ENCODE peak calls at places on chromosomes 12 and 14, in five cellular contexts. One of them, this sample, is unnamed.

GRCh38 chr12:98939350-98939749 is 294.3 kb downstream of the APAF1 start:
- DNase-seq in GM10248: no peak
- DNase-seq in GM20000: no peak
- DNase-seq in HFF-Myc: peak
- DNase-seq in HEK293T: peak
- DNase-seq in this sample: no peak

GRCh38 chr14:33567736-33568124 is 383.1 kb downstream of the EGLN3 start:
- DNase-seq in GM10248: no peak
- DNase-seq in GM20000: no peak
- DNase-seq in HFF-Myc: no peak
- DNase-seq in HEK293T: no peak
- DNase-seq in this sample: no peak

GRCh38 chr12:115354007-115354452 is 670.1 kb upstream of the TBX3 start:
- DNase-seq in GM10248: peak
- DNase-seq in GM20000: no peak
- DNase-seq in HFF-Myc: peak
- DNase-seq in HEK293T: no peak
- DNase-seq in this sample: no peak

GRCh38 chr12:2489266-2489665 is 305.5 kb upstream of the FKBP4 start:
- DNase-seq in GM10248: no peak
- DNase-seq in GM20000: no peak
- DNase-seq in HFF-Myc: no peak
- DNase-seq in HEK293T: no peak
- DNase-seq in this sample: no peak

GRCh38 chr14:53409289-53409688 is 256.2 kb upstream of the DDHD1 start:
- DNase-seq in GM10248: no peak
- DNase-seq in GM20000: no peak
- DNase-seq in HFF-Myc: no peak
- DNase-seq in HEK293T: no peak
- DNase-seq in this sample: no peak

GRCh38 chr12:6888360-6888759 is 15.3 kb upstream of the SPSB2 start:
- DNase-seq in GM10248: no peak
- DNase-seq in GM20000: no peak
- DNase-seq in HFF-Myc: no peak
- DNase-seq in HEK293T: no peak
- DNase-seq in this sample: no peak

GRCh38 chr14:28773917-28774691 is 7.5 kb downstream of the FOXG1 start:
- DNase-seq in GM10248: no peak
- DNase-seq in GM20000: no peak
- DNase-seq in HFF-Myc: no peak
- DNase-seq in HEK293T: peak
- DNase-seq in this sample: no peak

GRCh38 chr12:53224268-53224896 is 7.6 kb downstream of the RARG start:
- DNase-seq in GM10248: no peak
- DNase-seq in GM20000: no peak
- DNase-seq in HFF-Myc: no peak
- DNase-seq in HEK293T: no peak
- DNase-seq in this sample: no peak

GRCh38 chr14:37328673-37329072 is 130.9 kb downstream of the MIPOL1 start:
- DNase-seq in GM10248: no peak
- DNase-seq in GM20000: no peak
- DNase-seq in HFF-Myc: no peak
- DNase-seq in HEK293T: no peak
- DNase-seq in this sample: no peak

GRCh38 chr12:40225984-40226602 is 1.3 kb downstream of the LRRK2 start:
- DNase-seq in GM10248: peak
- DNase-seq in GM20000: peak
- DNase-seq in HFF-Myc: no peak
- DNase-seq in HEK293T: no peak
- DNase-seq in this sample: peak

GRCh38 chr12:6407206-6407954 is 23.4 kb downstream of the LTBR start:
- DNase-seq in GM10248: no peak
- DNase-seq in GM20000: no peak
- DNase-seq in HFF-Myc: no peak
- DNase-seq in HEK293T: no peak
- DNase-seq in this sample: no peak

GRCh38 chr14:33184587-33184986 is 245.9 kb downstream of the NPAS3 start:
- DNase-seq in GM10248: no peak
- DNase-seq in GM20000: no peak
- DNase-seq in HFF-Myc: peak
- DNase-seq in HEK293T: no peak
- DNase-seq in this sample: no peak

GRCh38 chr12:43004908-43005307 is 415.4 kb upstream of the PRICKLE1 start:
- DNase-seq in GM10248: no peak
- DNase-seq in GM20000: no peak
- DNase-seq in HFF-Myc: no peak
- DNase-seq in HEK293T: no peak
- DNase-seq in this sample: no peak

GRCh38 chr12:1776139-1776975 is 44.0 kb upstream of the LRTM2 start:
- DNase-seq in GM10248: no peak
- DNase-seq in GM20000: no peak
- DNase-seq in HFF-Myc: peak
- DNase-seq in HEK293T: no peak
- DNase-seq in this sample: no peak

GRCh38 chr12:5000204-5000603 is 43.5 kb upstream of the KCNA5 start:
- DNase-seq in GM10248: no peak
- DNase-seq in GM20000: no peak
- DNase-seq in HFF-Myc: no peak
- DNase-seq in HEK293T: no peak
- DNase-seq in this sample: no peak

GRCh38 chr14:32006267-32007110 is 70.6 kb upstream of the ARHGAP5 start:
- DNase-seq in GM10248: no peak
- DNase-seq in GM20000: no peak
- DNase-seq in HFF-Myc: no peak
- DNase-seq in HEK293T: no peak
- DNase-seq in this sample: no peak

GRCh38 chr12:121883315-121883660 is 5.3 kb upstream of the PSMD9 start:
- DNase-seq in GM10248: no peak
- DNase-seq in GM20000: no peak
- DNase-seq in HFF-Myc: no peak
- DNase-seq in HEK293T: no peak
- DNase-seq in this sample: no peak

GRCh38 chr14:63182967-63183366 is 21.3 kb upstream of the RHOJ start:
- DNase-seq in GM10248: no peak
- DNase-seq in GM20000: no peak
- DNase-seq in HFF-Myc: no peak
- DNase-seq in HEK293T: no peak
- DNase-seq in this sample: no peak

GRCh38 chr14:34237098-34237497 is 224.9 kb downstream of the SPTSSA start:
- DNase-seq in GM10248: no peak
- DNase-seq in GM20000: no peak
- DNase-seq in HFF-Myc: peak
- DNase-seq in HEK293T: no peak
- DNase-seq in this sample: no peak

GRCh38 chr14:103353391-103353790 is 19.4 kb downstream of the EIF5 start:
- DNase-seq in GM10248: no peak
- DNase-seq in GM20000: no peak
- DNase-seq in HFF-Myc: no peak
- DNase-seq in HEK293T: no peak
- DNase-seq in this sample: no peak

GRCh38 chr12:61546296-61546695 is 713.9 kb upstream of the USP15 start:
- DNase-seq in GM10248: no peak
- DNase-seq in GM20000: no peak
- DNase-seq in HFF-Myc: no peak
- DNase-seq in HEK293T: no peak
- DNase-seq in this sample: no peak

GRCh38 chr12:5376591-5377207 is 55.2 kb upstream of the NTF3 start:
- DNase-seq in GM10248: no peak
- DNase-seq in GM20000: no peak
- DNase-seq in HFF-Myc: no peak
- DNase-seq in HEK293T: no peak
- DNase-seq in this sample: no peak

GRCh38 chr12:106855221-106855758 is 80.8 kb downstream of the RIC8B start:
- DNase-seq in GM10248: no peak
- DNase-seq in GM20000: no peak
- DNase-seq in HFF-Myc: no peak
- DNase-seq in HEK293T: no peak
- DNase-seq in this sample: no peak

GRCh38 chr12:92505373-92506340 is 197.1 kb upstream of the PLEKHG7 start:
- DNase-seq in GM10248: peak
- DNase-seq in GM20000: peak
- DNase-seq in HFF-Myc: no peak
- DNase-seq in HEK293T: no peak
- DNase-seq in this sample: peak

GRCh38 chr12:15928870-15929571 is 17.9 kb downstream of the DERA start:
- DNase-seq in GM10248: no peak
- DNase-seq in GM20000: peak
- DNase-seq in HFF-Myc: no peak
- DNase-seq in HEK293T: no peak
- DNase-seq in this sample: no peak

GRCh38 chr12:1949771-1950470 is 31.5 kb upstream of the CACNA2D4 start:
- DNase-seq in GM10248: no peak
- DNase-seq in GM20000: no peak
- DNase-seq in HFF-Myc: no peak
- DNase-seq in HEK293T: no peak
- DNase-seq in this sample: no peak

GRCh38 chr12:68352067-68352466 is 19.9 kb upstream of the MDM1 start:
- DNase-seq in GM10248: no peak
- DNase-seq in GM20000: no peak
- DNase-seq in HFF-Myc: no peak
- DNase-seq in HEK293T: no peak
- DNase-seq in this sample: no peak

GRCh38 chr12:52446346-52447045 is 5.5 kb downstream of the KRT6B start:
- DNase-seq in GM10248: no peak
- DNase-seq in GM20000: no peak
- DNase-seq in HFF-Myc: no peak
- DNase-seq in HEK293T: no peak
- DNase-seq in this sample: no peak

GRCh38 chr12:18546399-18546798 is 191.4 kb downstream of the PLCZ1 start:
- DNase-seq in GM10248: no peak
- DNase-seq in GM20000: no peak
- DNase-seq in HFF-Myc: no peak
- DNase-seq in HEK293T: no peak
- DNase-seq in this sample: no peak

GRCh38 chr14:81517798-81518398 is 15.8 kb downstream of the SEL1L start:
- DNase-seq in GM10248: no peak
- DNase-seq in GM20000: no peak
- DNase-seq in HFF-Myc: no peak
- DNase-seq in HEK293T: no peak
- DNase-seq in this sample: no peak

GRCh38 chr14:75249251-75249957 is 29.2 kb upstream of the FOS start:
- DNase-seq in GM10248: peak
- DNase-seq in GM20000: peak
- DNase-seq in HFF-Myc: no peak
- DNase-seq in HEK293T: no peak
- DNase-seq in this sample: peak

GRCh38 chr12:17759982-17760381 is 330.0 kb downstream of the RERGL start:
- DNase-seq in GM10248: no peak
- DNase-seq in GM20000: no peak
- DNase-seq in HFF-Myc: no peak
- DNase-seq in HEK293T: no peak
- DNase-seq in this sample: no peak

GRCh38 chr12:52311282-52311643 is 9.9 kb downstream of the KRT83 start:
- DNase-seq in GM10248: no peak
- DNase-seq in GM20000: no peak
- DNase-seq in HFF-Myc: no peak
- DNase-seq in HEK293T: no peak
- DNase-seq in this sample: no peak

GRCh38 chr12:44510510-44510909 is 365.6 kb downstream of the NELL2 start:
- DNase-seq in GM10248: no peak
- DNase-seq in GM20000: no peak
- DNase-seq in HFF-Myc: no peak
- DNase-seq in HEK293T: peak
- DNase-seq in this sample: no peak

GRCh38 chr12:22588817-22589216 is 36.2 kb upstream of the ETNK1 start:
- DNase-seq in GM10248: no peak
- DNase-seq in GM20000: no peak
- DNase-seq in HFF-Myc: peak
- DNase-seq in HEK293T: no peak
- DNase-seq in this sample: no peak

GRCh38 chr12:132788375-132789098 is 26.9 kb upstream of the ANKLE2 start:
- DNase-seq in GM10248: no peak
- DNase-seq in GM20000: no peak
- DNase-seq in HFF-Myc: no peak
- DNase-seq in HEK293T: peak
- DNase-seq in this sample: no peak

GRCh38 chr14:78633747-78634146 is 463.6 kb downstream of the NRXN3 start:
- DNase-seq in GM10248: no peak
- DNase-seq in GM20000: no peak
- DNase-seq in HFF-Myc: no peak
- DNase-seq in HEK293T: no peak
- DNase-seq in this sample: no peak

GRCh38 chr12:65656904-65657351 is 167.4 kb upstream of the HMGA2 start:
- DNase-seq in GM10248: no peak
- DNase-seq in GM20000: peak
- DNase-seq in HFF-Myc: peak
- DNase-seq in HEK293T: no peak
- DNase-seq in this sample: no peak

GRCh38 chr12:34406996-34407300 is 384.7 kb downstream of the ALG10 start:
- DNase-seq in GM10248: peak
- DNase-seq in GM20000: no peak
- DNase-seq in HFF-Myc: no peak
- DNase-seq in HEK293T: peak
- DNase-seq in this sample: no peak

This sample was measured in germinal center.